ENCODE peak calls at places on chromosome 20, in four cellular contexts. H is GM12891, S is A549, E is lower leg skin. A is an unnamed sample.
A peak's percentile ranks its signal among the peaks of the same experiment; 100 is the strongest.

GRCh38 chr20:61712632-61713031 is 353.0 kb downstream of the TAF4 start:
- DNase-seq in H (no peak), S (no peak), E (no peak), A (no peak)

GRCh38 chr20:49851991-49852390 is 39.4 kb downstream of the SLC9A8 start:
- DNase-seq in H (no peak), S (no peak), E (no peak), A (no peak)

GRCh38 chr20:61748376-61748775 is 317.3 kb downstream of the TAF4 start:
- DNase-seq in H (no peak), S (no peak), E (no peak), A (no peak)

GRCh38 chr20:51678041-51678697 is 90.0 kb downstream of the ATP9A start:
- DNase-seq in H (no peak), S (no peak), E (no peak), A (no peak)

GRCh38 chr20:13723015-13723414 is 61.7 kb downstream of the ESF1 start:
- DNase-seq in H (no peak), S (peak; percentile 10), E (no peak), A (no peak)

GRCh38 chr20:61192254-61192950 is 59.7 kb upstream of the CDH4 start:
- DNase-seq in H (no peak), S (no peak), E (no peak), A (no peak)

GRCh38 chr20:7195704-7196103 is 428.2 kb downstream of the BMP2 start:
- DNase-seq in H (no peak), S (peak; percentile 21), E (no peak), A (no peak)

GRCh38 chr20:41386502-41387427 is 20.1 kb upstream of the EMILIN3 start:
- DNase-seq in H (no peak), S (no peak), E (no peak), A (no peak)

GRCh38 chr20:15039088-15039762 is 701.8 kb upstream of the FLRT3 start:
- DNase-seq in H (no peak), S (peak; percentile 16), E (no peak), A (no peak)

GRCh38 chr20:23187759-23188158 is 101.6 kb upstream of the CD93 start:
- DNase-seq in H (no peak), S (peak; percentile 19), E (no peak), A (peak; percentile 51)

GRCh38 chr20:12984863-12985262 is 23.9 kb upstream of the SPTLC3 start:
- DNase-seq in H (no peak), S (no peak), E (no peak), A (no peak)

GRCh38 chr20:5353624-5354496 is 37.1 kb upstream of the PROKR2 start:
- DNase-seq in H (no peak), S (peak; percentile 55), E (no peak), A (peak; percentile 15)

GRCh38 chr20:41050361-41051019 is 21.9 kb downstream of the TOP1 start:
- DNase-seq in H (no peak), S (no peak), E (no peak), A (no peak)

GRCh38 chr20:7601431-7601830 is 338.8 kb downstream of the HAO1 start:
- DNase-seq in H (no peak), S (no peak), E (no peak), A (no peak)

GRCh38 chr20:23043376-23043775 is 6.1 kb downstream of the THBD start:
- DNase-seq in H (no peak), S (no peak), E (no peak), A (no peak)

GRCh38 chr20:4913147-4913546 is 88.2 kb downstream of the SLC23A2 start:
- DNase-seq in H (no peak), S (no peak), E (peak; percentile 67), A (no peak)

GRCh38 chr20:60482609-60483008 is 524.4 kb downstream of the CDH26 start:
- DNase-seq in H (no peak), S (no peak), E (no peak), A (no peak)

GRCh38 chr20:11711214-11711613 is 206.5 kb upstream of the BTBD3 start:
- DNase-seq in H (no peak), S (no peak), E (no peak), A (no peak)

GRCh38 chr20:5674176-5674660 is 76.0 kb upstream of the SHLD1 start:
- DNase-seq in H (peak; percentile 43), S (no peak), E (no peak), A (no peak)

GRCh38 chr20:1965520-1966278 is 28.2 kb downstream of the PDYN start:
- DNase-seq in H (peak; percentile 66), S (peak; percentile 80), E (peak; percentile 95), A (peak; percentile 67)

GRCh38 chr20:60483371-60483770 is 525.1 kb downstream of the CDH26 start:
- DNase-seq in H (no peak), S (no peak), E (no peak), A (no peak)

GRCh38 chr20:53382263-53382844 is 211.3 kb downstream of the ZNF217 start:
- DNase-seq in H (no peak), S (no peak), E (no peak), A (no peak)

GRCh38 chr20:19813839-19814238 is 55.8 kb downstream of the RIN2 start:
- DNase-seq in H (no peak), S (no peak), E (no peak), A (no peak)

GRCh38 chr20:4563534-4563933 is 158.2 kb upstream of the PRND start:
- DNase-seq in H (no peak), S (peak; percentile 69), E (no peak), A (no peak)

GRCh38 chr20:19628570-19629134 is 129.4 kb upstream of the RIN2 start:
- DNase-seq in H (peak; percentile 31), S (peak; percentile 80), E (no peak), A (peak; percentile 43)

GRCh38 chr20:57223648-57224489 is 42.6 kb downstream of the BMP7 start:
- DNase-seq in H (no peak), S (no peak), E (peak; percentile 93), A (no peak)

GRCh38 chr20:46354920-46355654 is 46.8 kb upstream of the CDH22 start:
- DNase-seq in H (no peak), S (no peak), E (no peak), A (no peak)

GRCh38 chr20:51995551-51995951 is 193.2 kb upstream of the SALL4 start:
- DNase-seq in H (no peak), S (no peak), E (no peak), A (no peak)

GRCh38 chr20:5621305-5621704 is 128.9 kb upstream of the SHLD1 start:
- DNase-seq in H (no peak), S (no peak), E (no peak), A (no peak)

GRCh38 chr20:25017257-25017803 is 24.8 kb upstream of the APMAP start:
- DNase-seq in H (no peak), S (no peak), E (peak; percentile 94), A (no peak)

DNA sequence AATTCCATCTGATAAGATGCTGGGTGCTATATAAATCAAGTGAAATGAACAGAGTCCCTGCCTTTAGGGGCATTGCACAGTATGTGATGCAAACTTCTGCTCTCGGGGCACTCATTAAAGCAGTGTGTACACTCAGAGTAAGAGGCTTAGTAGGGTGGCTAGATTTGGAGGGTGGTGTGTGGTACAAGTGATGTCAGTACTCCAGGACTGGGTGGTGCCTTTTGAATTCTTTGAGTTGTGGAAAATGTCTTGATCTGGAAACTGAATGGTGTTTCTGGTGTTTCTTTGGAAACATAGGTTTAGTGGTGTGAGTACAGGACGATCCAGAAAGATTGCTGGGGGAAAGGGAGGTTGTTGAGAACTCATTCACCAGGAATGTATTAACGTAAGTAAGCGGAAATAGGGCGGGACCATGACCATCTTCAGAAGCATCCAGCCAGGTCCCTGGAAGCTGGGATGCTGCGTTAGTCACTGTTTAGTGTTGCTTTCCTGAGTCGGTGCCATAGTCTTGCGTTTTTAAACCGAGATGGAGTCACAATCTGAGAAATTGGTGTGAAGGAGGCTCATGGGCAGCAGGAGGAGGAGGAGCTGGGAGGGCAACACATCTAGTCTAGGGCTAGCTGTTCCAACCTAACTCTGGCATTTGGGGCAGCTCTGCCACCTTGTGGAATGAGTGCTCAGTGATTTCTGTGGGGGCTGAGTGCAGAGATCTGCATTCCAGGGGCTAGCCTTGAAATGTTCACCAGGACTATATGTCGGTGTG is 70.3 kb downstream of the SCAND1 start:
- DNase-seq in H (no peak), S (peak; percentile 97), E (peak; percentile 93), A (peak; percentile 69)
- TF ChIP-seq POLR2A in H (no peak), S (no peak), E (no peak), A (no peak)

DNA sequence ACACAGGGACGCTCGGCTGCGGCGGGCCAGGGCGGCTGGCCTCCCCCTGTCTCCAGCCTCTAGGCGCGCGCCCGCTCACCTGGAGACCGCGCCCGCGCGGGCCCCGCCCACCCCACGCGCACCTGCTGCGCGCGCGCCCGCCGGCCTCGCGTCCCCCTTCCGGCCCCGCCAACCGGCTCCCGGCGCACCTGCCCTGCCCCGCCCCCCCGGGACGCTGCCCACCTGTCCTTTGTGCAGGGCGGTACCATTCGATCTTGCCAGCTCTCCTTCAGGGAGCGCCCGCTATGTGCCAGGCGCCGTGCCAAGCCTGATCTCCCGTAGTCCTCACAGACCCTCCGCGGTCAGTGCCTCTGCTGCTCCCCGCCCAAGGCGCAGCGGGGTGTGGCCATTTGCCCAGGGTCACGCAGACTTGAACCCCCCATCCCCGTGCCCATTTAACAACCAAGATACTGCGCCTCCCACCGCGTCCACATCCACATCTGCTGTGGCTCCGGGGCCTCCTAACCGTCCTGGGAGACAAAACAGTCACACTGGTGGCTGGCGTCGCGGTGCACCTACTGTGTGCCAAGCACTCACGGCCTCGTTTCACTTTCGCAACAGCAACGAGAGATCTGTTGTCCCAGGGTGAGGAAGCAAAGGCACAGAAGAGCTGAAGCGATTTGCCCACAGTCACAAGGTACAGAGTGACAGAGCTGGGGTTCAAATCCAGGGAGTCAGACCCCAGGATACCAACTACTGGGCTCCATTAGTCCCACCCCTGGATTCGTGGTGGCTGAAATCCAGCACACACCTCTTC is 48.1 kb downstream of the NOL4L start:
- DNase-seq in H (peak; percentile 55), S (no peak), E (no peak), A (no peak)
- TF ChIP-seq POLR2A in H (no peak), S (no peak), E (no peak), A (no peak)

GRCh38 chr20:58891686-58892125 is 39.2 kb downstream of the GNAS start:
- DNase-seq in H (peak; percentile 22), S (peak; percentile 42), E (no peak), A (peak; percentile 61)

GRCh38 chr20:58892126-58892931 is 39.8 kb downstream of the GNAS start:
- DNase-seq in H (peak; percentile 65), S (peak; percentile 80), E (peak; percentile 95), A (peak; percentile 67)

GRCh38 chr20:58890454-58891075 is 38.0 kb downstream of the GNAS start:
- DNase-seq in H (peak; percentile 35), S (peak; percentile 61), E (peak; percentile 96), A (peak; percentile 49)

GRCh38 chr20:58890073-58890453 is 37.5 kb downstream of the GNAS start:
- DNase-seq in H (no peak), S (no peak), E (no peak), A (no peak)

GRCh38 chr20:58891076-58891685 is 38.7 kb downstream of the GNAS start:
- DNase-seq in H (peak; percentile 61), S (peak; percentile 57), E (peak; percentile 95), A (peak; percentile 56)
- TF ChIP-seq POLR2A in H (peak; percentile 37), S (peak; percentile 62), E (no peak), A (peak; percentile 76)

DNA sequence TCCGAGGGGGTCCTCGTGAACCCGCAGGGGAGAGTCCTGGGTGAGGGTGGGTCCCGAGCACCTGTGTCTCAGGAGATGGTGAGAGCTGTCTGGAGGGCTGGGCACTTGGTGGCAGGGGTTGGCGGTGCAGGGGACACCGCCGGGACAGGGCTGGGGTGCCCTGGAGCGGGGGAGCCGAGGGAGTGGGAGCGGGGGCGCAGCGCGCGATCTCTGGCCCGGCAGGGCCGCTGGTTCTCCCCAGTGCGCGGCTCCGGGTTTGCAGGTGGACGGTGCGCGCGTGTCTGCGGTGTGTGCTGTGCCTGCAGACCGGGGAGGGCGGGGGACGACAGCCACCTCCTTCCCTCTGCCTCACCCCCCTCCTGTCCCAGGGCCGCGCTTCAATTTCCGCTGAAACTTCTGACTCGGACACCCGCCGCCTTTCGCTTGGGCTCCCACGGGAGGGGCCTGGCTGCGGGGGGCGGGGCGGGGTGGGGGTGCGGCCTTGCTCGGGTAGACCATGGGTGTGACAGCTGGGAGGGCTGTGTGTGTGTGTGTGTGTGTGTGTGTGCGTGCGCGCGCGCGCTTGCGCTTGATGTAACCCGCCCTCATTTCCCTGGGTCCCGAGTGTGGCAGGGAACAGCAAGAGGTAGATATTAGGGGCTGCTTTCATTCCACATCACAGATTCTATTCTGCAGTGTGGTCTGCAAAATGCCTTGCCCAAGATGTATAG is 1.2 kb downstream of the TRIB3 start:
- DNase-seq in H (peak; percentile 83), S (peak; percentile 91), E (peak; percentile 97), A (no peak)
- TF ChIP-seq POLR2A in H (peak; percentile 14), S (peak; percentile 41), E (no peak), A (no peak)

A was measured in H54.